ENCODE peak calls at places on chromosomes 3 and 15, in seven cellular contexts. One of them, this sample, is unnamed.

GRCh38 chr3:29333520-29333919 is 52.6 kb downstream of the RBMS3 start:
- DNase-seq in mucosa of descending colon: no peak
- DNase-seq in stimulated activated naive B cell treated with anti-CD40 and anti-IgM and Interleukin-4, amounts not matched to agents 10 μg/mL and 1 μg/mL and 100 μg/mL, for 72 hours: no peak
- DNase-seq in activated T-cell treated with anti-CD3 and anti-CD28 coated beads, Interleukin-2, amount 50 U/mL, for 72 hours: no peak
- DNase-seq in HT-29: no peak
- DNase-seq in stimulated activated CD4-positive, alpha-beta T cell treated with anti-CD3 and anti-CD28 coated beads, Interleukin-1b, Interleukin-23, amount 100 ng/mL, for 24 hours: no peak
- DNase-seq in H7: no peak
- DNase-seq in this sample: no peak

GRCh38 chr3:8406479-8406878 is 95.1 kb upstream of the LMCD1 start:
- DNase-seq in mucosa of descending colon: no peak
- DNase-seq in stimulated activated naive B cell treated with anti-CD40 and anti-IgM and Interleukin-4, amounts not matched to agents 10 μg/mL and 1 μg/mL and 100 μg/mL, for 72 hours: no peak
- DNase-seq in activated T-cell treated with anti-CD3 and anti-CD28 coated beads, Interleukin-2, amount 50 U/mL, for 72 hours: no peak
- DNase-seq in HT-29: no peak
- DNase-seq in stimulated activated CD4-positive, alpha-beta T cell treated with anti-CD3 and anti-CD28 coated beads, Interleukin-1b, Interleukin-23, amount 100 ng/mL, for 24 hours: no peak
- DNase-seq in H7: no peak
- DNase-seq in this sample: no peak

GRCh38 chr3:140416686-140417085 is 261.2 kb upstream of the TRIM42 start:
- DNase-seq in mucosa of descending colon: no peak
- DNase-seq in stimulated activated naive B cell treated with anti-CD40 and anti-IgM and Interleukin-4, amounts not matched to agents 10 μg/mL and 1 μg/mL and 100 μg/mL, for 72 hours: no peak
- DNase-seq in activated T-cell treated with anti-CD3 and anti-CD28 coated beads, Interleukin-2, amount 50 U/mL, for 72 hours: no peak
- DNase-seq in HT-29: no peak
- DNase-seq in stimulated activated CD4-positive, alpha-beta T cell treated with anti-CD3 and anti-CD28 coated beads, Interleukin-1b, Interleukin-23, amount 100 ng/mL, for 24 hours: no peak
- DNase-seq in H7: no peak
- DNase-seq in this sample: no peak

GRCh38 chr15:100968043-100968966 is 49.1 kb downstream of the LRRK1 start:
- DNase-seq in mucosa of descending colon: no peak
- DNase-seq in stimulated activated naive B cell treated with anti-CD40 and anti-IgM and Interleukin-4, amounts not matched to agents 10 μg/mL and 1 μg/mL and 100 μg/mL, for 72 hours: no peak
- DNase-seq in activated T-cell treated with anti-CD3 and anti-CD28 coated beads, Interleukin-2, amount 50 U/mL, for 72 hours: no peak
- DNase-seq in HT-29: peak
- DNase-seq in stimulated activated CD4-positive, alpha-beta T cell treated with anti-CD3 and anti-CD28 coated beads, Interleukin-1b, Interleukin-23, amount 100 ng/mL, for 24 hours: no peak
- DNase-seq in H7: no peak
- DNase-seq in this sample: no peak

GRCh38 chr15:76328962-76329361 is 7.6 kb upstream of the ISL2 start:
- DNase-seq in mucosa of descending colon: no peak
- DNase-seq in stimulated activated naive B cell treated with anti-CD40 and anti-IgM and Interleukin-4, amounts not matched to agents 10 μg/mL and 1 μg/mL and 100 μg/mL, for 72 hours: no peak
- DNase-seq in activated T-cell treated with anti-CD3 and anti-CD28 coated beads, Interleukin-2, amount 50 U/mL, for 72 hours: no peak
- DNase-seq in HT-29: no peak
- DNase-seq in stimulated activated CD4-positive, alpha-beta T cell treated with anti-CD3 and anti-CD28 coated beads, Interleukin-1b, Interleukin-23, amount 100 ng/mL, for 24 hours: no peak
- DNase-seq in H7: no peak
- DNase-seq in this sample: no peak

GRCh38 chr3:173371848-173372487 is 25.6 kb upstream of the NLGN1 start:
- DNase-seq in mucosa of descending colon: no peak
- DNase-seq in stimulated activated naive B cell treated with anti-CD40 and anti-IgM and Interleukin-4, amounts not matched to agents 10 μg/mL and 1 μg/mL and 100 μg/mL, for 72 hours: no peak
- DNase-seq in activated T-cell treated with anti-CD3 and anti-CD28 coated beads, Interleukin-2, amount 50 U/mL, for 72 hours: no peak
- DNase-seq in HT-29: peak
- DNase-seq in stimulated activated CD4-positive, alpha-beta T cell treated with anti-CD3 and anti-CD28 coated beads, Interleukin-1b, Interleukin-23, amount 100 ng/mL, for 24 hours: no peak
- DNase-seq in H7: peak
- DNase-seq in this sample: no peak

GRCh38 chr3:12870942-12871341 is 29.6 kb upstream of the RPL32 start:
- DNase-seq in mucosa of descending colon: no peak
- DNase-seq in stimulated activated naive B cell treated with anti-CD40 and anti-IgM and Interleukin-4, amounts not matched to agents 10 μg/mL and 1 μg/mL and 100 μg/mL, for 72 hours: no peak
- DNase-seq in activated T-cell treated with anti-CD3 and anti-CD28 coated beads, Interleukin-2, amount 50 U/mL, for 72 hours: peak
- DNase-seq in HT-29: no peak
- DNase-seq in stimulated activated CD4-positive, alpha-beta T cell treated with anti-CD3 and anti-CD28 coated beads, Interleukin-1b, Interleukin-23, amount 100 ng/mL, for 24 hours: no peak
- DNase-seq in H7: no peak
- DNase-seq in this sample: no peak

GRCh38 chr3:169610888-169611291 is 52.6 kb downstream of the MECOM start:
- DNase-seq in mucosa of descending colon: no peak
- DNase-seq in stimulated activated naive B cell treated with anti-CD40 and anti-IgM and Interleukin-4, amounts not matched to agents 10 μg/mL and 1 μg/mL and 100 μg/mL, for 72 hours: no peak
- DNase-seq in activated T-cell treated with anti-CD3 and anti-CD28 coated beads, Interleukin-2, amount 50 U/mL, for 72 hours: no peak
- DNase-seq in HT-29: no peak
- DNase-seq in stimulated activated CD4-positive, alpha-beta T cell treated with anti-CD3 and anti-CD28 coated beads, Interleukin-1b, Interleukin-23, amount 100 ng/mL, for 24 hours: no peak
- DNase-seq in H7: no peak
- DNase-seq in this sample: no peak

GRCh38 chr3:76685858-76686257 is 354.0 kb upstream of the ROBO2 start:
- DNase-seq in mucosa of descending colon: no peak
- DNase-seq in stimulated activated naive B cell treated with anti-CD40 and anti-IgM and Interleukin-4, amounts not matched to agents 10 μg/mL and 1 μg/mL and 100 μg/mL, for 72 hours: no peak
- DNase-seq in activated T-cell treated with anti-CD3 and anti-CD28 coated beads, Interleukin-2, amount 50 U/mL, for 72 hours: no peak
- DNase-seq in HT-29: peak
- DNase-seq in stimulated activated CD4-positive, alpha-beta T cell treated with anti-CD3 and anti-CD28 coated beads, Interleukin-1b, Interleukin-23, amount 100 ng/mL, for 24 hours: no peak
- DNase-seq in H7: no peak
- DNase-seq in this sample: no peak

GRCh38 chr3:40299721-40300335 is 9.7 kb upstream of the EIF1B start:
- DNase-seq in mucosa of descending colon: no peak
- DNase-seq in stimulated activated naive B cell treated with anti-CD40 and anti-IgM and Interleukin-4, amounts not matched to agents 10 μg/mL and 1 μg/mL and 100 μg/mL, for 72 hours: no peak
- DNase-seq in activated T-cell treated with anti-CD3 and anti-CD28 coated beads, Interleukin-2, amount 50 U/mL, for 72 hours: no peak
- DNase-seq in HT-29: no peak
- DNase-seq in stimulated activated CD4-positive, alpha-beta T cell treated with anti-CD3 and anti-CD28 coated beads, Interleukin-1b, Interleukin-23, amount 100 ng/mL, for 24 hours: no peak
- DNase-seq in H7: no peak
- DNase-seq in this sample: no peak

GRCh38 chr3:24137958-24138875 is 193.1 kb downstream of the NR1D2 start:
- DNase-seq in mucosa of descending colon: no peak
- DNase-seq in stimulated activated naive B cell treated with anti-CD40 and anti-IgM and Interleukin-4, amounts not matched to agents 10 μg/mL and 1 μg/mL and 100 μg/mL, for 72 hours: no peak
- DNase-seq in activated T-cell treated with anti-CD3 and anti-CD28 coated beads, Interleukin-2, amount 50 U/mL, for 72 hours: no peak
- DNase-seq in HT-29: peak
- DNase-seq in stimulated activated CD4-positive, alpha-beta T cell treated with anti-CD3 and anti-CD28 coated beads, Interleukin-1b, Interleukin-23, amount 100 ng/mL, for 24 hours: no peak
- DNase-seq in H7: no peak
- DNase-seq in this sample: no peak

GRCh38 chr3:57706462-57706861 is 13.6 kb upstream of the DENND6A start:
- DNase-seq in mucosa of descending colon: no peak
- DNase-seq in stimulated activated naive B cell treated with anti-CD40 and anti-IgM and Interleukin-4, amounts not matched to agents 10 μg/mL and 1 μg/mL and 100 μg/mL, for 72 hours: no peak
- DNase-seq in activated T-cell treated with anti-CD3 and anti-CD28 coated beads, Interleukin-2, amount 50 U/mL, for 72 hours: no peak
- DNase-seq in HT-29: peak
- DNase-seq in stimulated activated CD4-positive, alpha-beta T cell treated with anti-CD3 and anti-CD28 coated beads, Interleukin-1b, Interleukin-23, amount 100 ng/mL, for 24 hours: no peak
- DNase-seq in H7: no peak
- DNase-seq in this sample: no peak

GRCh38 chr3:127819086-127819485 is 3.2 kb downstream of the MGLL start:
- DNase-seq in mucosa of descending colon: no peak
- DNase-seq in stimulated activated naive B cell treated with anti-CD40 and anti-IgM and Interleukin-4, amounts not matched to agents 10 μg/mL and 1 μg/mL and 100 μg/mL, for 72 hours: no peak
- DNase-seq in activated T-cell treated with anti-CD3 and anti-CD28 coated beads, Interleukin-2, amount 50 U/mL, for 72 hours: no peak
- DNase-seq in HT-29: peak
- DNase-seq in stimulated activated CD4-positive, alpha-beta T cell treated with anti-CD3 and anti-CD28 coated beads, Interleukin-1b, Interleukin-23, amount 100 ng/mL, for 24 hours: no peak
- DNase-seq in H7: no peak
- DNase-seq in this sample: no peak

GRCh38 chr15:64582202-64582601 is 121.8 kb downstream of the ZNF609 start:
- DNase-seq in mucosa of descending colon: no peak
- DNase-seq in stimulated activated naive B cell treated with anti-CD40 and anti-IgM and Interleukin-4, amounts not matched to agents 10 μg/mL and 1 μg/mL and 100 μg/mL, for 72 hours: no peak
- DNase-seq in activated T-cell treated with anti-CD3 and anti-CD28 coated beads, Interleukin-2, amount 50 U/mL, for 72 hours: no peak
- DNase-seq in HT-29: no peak
- DNase-seq in stimulated activated CD4-positive, alpha-beta T cell treated with anti-CD3 and anti-CD28 coated beads, Interleukin-1b, Interleukin-23, amount 100 ng/mL, for 24 hours: no peak
- DNase-seq in H7: no peak
- DNase-seq in this sample: no peak

GRCh38 chr3:20323307-20323927 is 137.4 kb upstream of the SGO1 start:
- DNase-seq in mucosa of descending colon: no peak
- DNase-seq in stimulated activated naive B cell treated with anti-CD40 and anti-IgM and Interleukin-4, amounts not matched to agents 10 μg/mL and 1 μg/mL and 100 μg/mL, for 72 hours: no peak
- DNase-seq in activated T-cell treated with anti-CD3 and anti-CD28 coated beads, Interleukin-2, amount 50 U/mL, for 72 hours: no peak
- DNase-seq in HT-29: no peak
- DNase-seq in stimulated activated CD4-positive, alpha-beta T cell treated with anti-CD3 and anti-CD28 coated beads, Interleukin-1b, Interleukin-23, amount 100 ng/mL, for 24 hours: no peak
- DNase-seq in H7: no peak
- DNase-seq in this sample: no peak

GRCh38 chr3:62378329-62378789 is 5.0 kb upstream of the FEZF2 start:
- DNase-seq in mucosa of descending colon: no peak
- DNase-seq in stimulated activated naive B cell treated with anti-CD40 and anti-IgM and Interleukin-4, amounts not matched to agents 10 μg/mL and 1 μg/mL and 100 μg/mL, for 72 hours: no peak
- DNase-seq in activated T-cell treated with anti-CD3 and anti-CD28 coated beads, Interleukin-2, amount 50 U/mL, for 72 hours: no peak
- DNase-seq in HT-29: no peak
- DNase-seq in stimulated activated CD4-positive, alpha-beta T cell treated with anti-CD3 and anti-CD28 coated beads, Interleukin-1b, Interleukin-23, amount 100 ng/mL, for 24 hours: no peak
- DNase-seq in H7: peak
- DNase-seq in this sample: no peak

GRCh38 chr3:129184396-129184656 is 630 bp upstream of the CNBP start:
- DNase-seq in mucosa of descending colon: no peak
- DNase-seq in stimulated activated naive B cell treated with anti-CD40 and anti-IgM and Interleukin-4, amounts not matched to agents 10 μg/mL and 1 μg/mL and 100 μg/mL, for 72 hours: no peak
- DNase-seq in activated T-cell treated with anti-CD3 and anti-CD28 coated beads, Interleukin-2, amount 50 U/mL, for 72 hours: no peak
- DNase-seq in HT-29: peak
- DNase-seq in stimulated activated CD4-positive, alpha-beta T cell treated with anti-CD3 and anti-CD28 coated beads, Interleukin-1b, Interleukin-23, amount 100 ng/mL, for 24 hours: peak
- DNase-seq in H7: peak
- DNase-seq in this sample: no peak

GRCh38 chr3:127482216-127483004 is 108.1 kb downstream of the TPRA1 start:
- DNase-seq in mucosa of descending colon: no peak
- DNase-seq in stimulated activated naive B cell treated with anti-CD40 and anti-IgM and Interleukin-4, amounts not matched to agents 10 μg/mL and 1 μg/mL and 100 μg/mL, for 72 hours: no peak
- DNase-seq in activated T-cell treated with anti-CD3 and anti-CD28 coated beads, Interleukin-2, amount 50 U/mL, for 72 hours: no peak
- DNase-seq in HT-29: no peak
- DNase-seq in stimulated activated CD4-positive, alpha-beta T cell treated with anti-CD3 and anti-CD28 coated beads, Interleukin-1b, Interleukin-23, amount 100 ng/mL, for 24 hours: no peak
- DNase-seq in H7: peak
- DNase-seq in this sample: no peak